ENCODE peak calls at places on chromosomes 5 and 9, in ten cellular contexts. G is tibial artery; J is CD4-positive, alpha-beta T cell; O is endothelial cell; M is Calu3; B is A549; Z is lung; Y is progenitor cell of endocrine pancreas; E is HFF-Myc; F is coronary artery. R is an unnamed sample.

GRCh38 chr5:18992264-18992663 is 995.7 kb downstream of the CDH18 start:
- DNase-seq in G (no peak), J (no peak), O (no peak), M (no peak), B (no peak), Z (no peak), Y (no peak), E (no peak), F (no peak), R (no peak)

GRCh38 chr9:7079051-7079450 is 321.3 kb downstream of the KDM4C start:
- DNase-seq in G (no peak), J (no peak), O (no peak), M (no peak), B (no peak), Z (no peak), Y (no peak), E (no peak), F (no peak), R (no peak)

GRCh38 chr9:131661954-131662621 is 77.8 kb downstream of the RAPGEF1 start:
- DNase-seq in G (no peak), J (peak; percentile 43), O (no peak), M (no peak), B (no peak), Z (no peak), Y (no peak), E (no peak), F (peak; percentile 36), R (no peak)

GRCh38 chr5:51242453-51242852 is 140.8 kb upstream of the ISL1 start:
- DNase-seq in G (no peak), J (no peak), O (no peak), M (no peak), B (no peak), Z (no peak), Y (no peak), E (no peak), F (no peak), R (no peak)

GRCh38 chr9:86925686-86926085 is 21.6 kb downstream of the GAS1 start:
- DNase-seq in G (no peak), J (no peak), O (no peak), M (no peak), B (no peak), Z (no peak), Y (no peak), E (peak; percentile 69), F (no peak), R (no peak)

GRCh38 chr5:159668556-159668955 is 247.7 kb upstream of the ADRA1B start:
- DNase-seq in G (no peak), J (no peak), O (no peak), M (no peak), B (no peak), Z (no peak), Y (no peak), E (no peak), F (no peak), R (no peak)

GRCh38 chr9:128684325-128685021 is 4.5 kb upstream of the SET start:
- DNase-seq in G (peak; percentile 85), J (peak; percentile 63), O (peak; percentile 54), M (peak; percentile 82), B (peak; percentile 85), Z (peak; percentile 90), Y (peak; percentile 55), E (peak; percentile 48), F (no peak), R (no peak)

GRCh38 chr5:10467281-10468198 is 25.9 kb downstream of the ROPN1L start:
- DNase-seq in G (no peak), J (no peak), O (no peak), M (no peak), B (no peak), Z (no peak), Y (no peak), E (no peak), F (no peak), R (no peak)

GRCh38 chr9:81534138-81534865 is 155.0 kb downstream of the TLE1 start:
- DNase-seq in G (no peak), J (no peak), O (no peak), M (no peak), B (peak; percentile 41), Z (no peak), Y (no peak), E (no peak), F (no peak), R (no peak)

GRCh38 chr5:65925094-65925600 is 1.2 kb upstream of the ERBIN start:
- DNase-seq in G (peak; percentile 84), J (peak; percentile 60), O (peak; percentile 58), M (peak; percentile 58), B (peak; percentile 77), Z (peak; percentile 80), Y (no peak), E (peak; percentile 48), F (peak; percentile 83), R (no peak)

GRCh38 chr9:127916665-127917581 is at the start of gene ST6GALNAC4:
- DNase-seq in G (peak; percentile 98), J (peak; percentile 93), O (peak; percentile 96), M (peak; percentile 91), B (peak; percentile 89), Z (peak; percentile 94), Y (peak; percentile 92), E (no peak), F (peak; percentile 98), R (peak; percentile 94)

GRCh38 chr5:56552612-56553268 is 262.6 kb upstream of the MAP3K1 start:
- DNase-seq in G (no peak), J (no peak), O (no peak), M (no peak), B (no peak), Z (no peak), Y (no peak), E (no peak), F (no peak), R (no peak)

GRCh38 chr5:123474238-123474637 is 37.7 kb upstream of the CSNK1G3 start:
- DNase-seq in G (no peak), J (no peak), O (no peak), M (no peak), B (no peak), Z (no peak), Y (no peak), E (peak; percentile 24), F (no peak), R (no peak)

GRCh38 chr5:118598311-118598710 is 390.0 kb downstream of the DTWD2 start:
- DNase-seq in G (no peak), J (no peak), O (no peak), M (no peak), B (no peak), Z (no peak), Y (no peak), E (no peak), F (no peak), R (no peak)

DNA sequence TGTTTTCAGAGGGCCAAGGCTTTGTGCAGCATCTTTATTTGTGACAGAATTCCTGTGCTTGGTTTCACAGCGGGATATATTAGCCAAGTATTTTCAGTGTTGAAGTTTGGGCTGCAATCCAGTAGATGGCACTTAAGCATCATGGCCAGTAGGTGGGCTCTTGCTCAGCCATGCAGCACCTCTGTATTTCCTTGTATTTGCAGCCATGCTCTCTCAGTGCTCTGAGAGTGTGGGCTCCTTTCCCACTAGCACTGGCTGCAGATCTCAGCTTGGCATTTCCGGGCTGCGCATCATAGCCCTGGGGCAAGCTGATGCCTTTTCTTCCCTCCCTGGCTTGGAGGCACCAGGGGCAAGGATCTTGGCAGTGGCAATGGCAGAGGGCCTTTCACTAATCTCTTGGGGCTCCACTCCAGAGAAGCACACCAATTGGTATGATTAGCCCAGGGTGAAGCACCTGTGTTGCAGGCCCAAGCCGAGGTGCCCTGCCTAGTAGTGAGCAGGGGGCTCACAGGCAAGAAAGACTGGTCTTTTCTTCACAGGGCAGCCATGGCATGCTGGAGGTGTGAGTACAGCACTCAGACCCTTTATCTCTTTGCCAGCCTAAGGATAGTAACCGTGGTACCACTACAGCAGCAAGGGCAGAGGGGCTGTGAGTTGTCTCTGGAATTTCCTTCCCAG is 48.3 kb downstream of the SLCO6A1 start:
- DNase-seq in G (no peak), J (no peak), O (no peak), M (no peak), B (peak; percentile 3), Z (no peak), Y (no peak), E (no peak), F (no peak), R (no peak)
- TF ChIP-seq CTCF in G (no peak), J (no peak), O (peak; percentile 37), M (no peak), B (no peak), Z (no peak), Y (peak; percentile 21), E (no peak), F (no peak), R (peak; percentile 25)

GRCh38 chr9:136645903-136646754 is 16.6 kb upstream of the EGFL7 start:
- DNase-seq in G (no peak), J (no peak), O (peak; percentile 92), M (no peak), B (no peak), Z (no peak), Y (no peak), E (no peak), F (no peak), R (no peak)
- TF ChIP-seq CTCF in G (no peak), J (no peak), O (no peak), M (no peak), B (no peak), Z (no peak), Y (no peak), E (no peak), F (no peak), R (peak; percentile 63)

GRCh38 chr9:121754655-121755436 is 103.4 kb downstream of the DAB2IP start:
- DNase-seq in G (no peak), J (no peak), O (no peak), M (no peak), B (no peak), Z (no peak), Y (no peak), E (no peak), F (no peak), R (no peak)
- TF ChIP-seq CTCF in G (no peak), J (no peak), O (no peak), M (no peak), B (no peak), Z (no peak), Y (no peak), E (no peak), F (no peak), R (no peak)

DNA sequence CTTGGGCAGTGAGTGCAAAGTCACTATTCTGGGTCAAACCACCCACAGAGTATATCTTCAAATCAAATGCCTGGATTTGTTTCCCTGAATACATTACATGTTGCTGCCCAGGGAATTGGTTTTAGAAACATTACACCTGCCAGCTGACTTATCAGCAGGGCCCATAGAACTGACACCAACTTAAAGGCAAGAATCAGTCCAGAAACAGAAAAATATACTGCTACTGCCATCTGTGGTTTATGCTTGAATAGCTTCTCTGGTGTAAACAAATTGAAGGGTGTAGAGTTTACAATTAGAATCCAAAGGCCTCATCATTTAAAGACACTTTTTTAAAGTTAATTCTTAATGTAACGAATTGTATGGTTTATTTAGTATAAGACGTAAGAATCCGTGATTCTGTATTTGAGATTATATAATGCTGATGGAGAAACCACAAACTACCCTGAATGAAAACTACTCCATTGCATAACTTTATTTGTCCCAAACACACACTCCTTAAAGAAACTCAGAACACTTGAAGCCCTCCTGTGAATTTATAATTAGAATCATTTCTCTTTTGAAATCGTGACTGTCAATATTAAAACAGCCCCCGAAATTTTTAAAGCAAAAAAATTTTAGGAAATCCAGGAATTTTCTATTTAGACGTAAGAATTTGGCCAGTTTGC is 6.2 kb downstream of the NR6A1 start:
- DNase-seq in G (no peak), J (no peak), O (no peak), M (no peak), B (peak; percentile 53), Z (no peak), Y (no peak), E (no peak), F (no peak), R (no peak)
- TF ChIP-seq CTCF in G (no peak), J (no peak), O (no peak), M (no peak), B (peak; percentile 50), Z (no peak), Y (peak; percentile 48), E (no peak), F (no peak), R (peak; percentile 50)

GRCh38 chr9:4923580-4924544 is 61.2 kb upstream of the JAK2 start:
- DNase-seq in G (no peak), J (no peak), O (no peak), M (peak; percentile 3), B (peak; percentile 36), Z (no peak), Y (no peak), E (no peak), F (no peak), R (no peak)
- TF ChIP-seq CTCF in G (no peak), J (peak; percentile 62), O (peak; percentile 19), M (no peak), B (peak; percentile 63), Z (peak; percentile 16), Y (no peak), E (peak; percentile 37), F (no peak), R (peak; percentile 37)

R was measured in type B pancreatic cell.